ENCODE peak calls at places on chromosome 4, in ten cellular contexts. E is upper lobe of right lung; R is mesendoderm; L is neural progenitor cell; F is GM12864; W is CD8-positive, alpha-beta memory T cell; T is psoas muscle; X is kidney; Y is suprapubic skin; H is lower leg skin. A is an unnamed sample.

GRCh38 chr4:97152159-97152558 is 991.1 kb downstream of the STPG2 start:
- DNase-seq in E (no peak), R (no peak), L (no peak), F (no peak), W (no peak), T (no peak), X (no peak), Y (no peak), H (no peak), A (no peak)

GRCh38 chr4:19944251-19944650 is 307.5 kb upstream of the SLIT2 start:
- DNase-seq in E (no peak), R (no peak), L (no peak), F (no peak), W (no peak), T (no peak), X (no peak), Y (no peak), H (no peak), A (peak; percentile 66)

GRCh38 chr4:123350191-123350544 is 46.4 kb upstream of the SPRY1 start:
- DNase-seq in E (no peak), R (peak; percentile 93), L (peak; percentile 43), F (no peak), W (no peak), T (no peak), X (no peak), Y (no peak), H (no peak), A (peak; percentile 95)

GRCh38 chr4:19675172-19675811 is 576.4 kb upstream of the SLIT2 start:
- DNase-seq in E (no peak), R (no peak), L (no peak), F (no peak), W (no peak), T (no peak), X (no peak), Y (no peak), H (no peak), A (no peak)

GRCh38 chr4:105088110-105088879 is 58.4 kb upstream of the TET2 start:
- DNase-seq in E (no peak), R (peak; percentile 82), L (peak; percentile 7), F (no peak), W (no peak), T (no peak), X (no peak), Y (no peak), H (no peak), A (peak; percentile 89)

GRCh38 chr4:170476351-170476750 is 386.6 kb upstream of the AADAT start:
- DNase-seq in E (no peak), R (no peak), L (no peak), F (no peak), W (no peak), T (no peak), X (no peak), Y (no peak), H (no peak), A (no peak)

GRCh38 chr4:7647932-7648812 is 213.4 kb upstream of the PSAPL1 start:
- DNase-seq in E (peak; percentile 66), R (peak; percentile 69), L (no peak), F (no peak), W (no peak), T (peak; percentile 43), X (peak; percentile 71), Y (no peak), H (no peak), A (no peak)

GRCh38 chr4:87654487-87655044 is 4.5 kb downstream of the DMP1 start:
- DNase-seq in E (no peak), R (peak; percentile 47), L (no peak), F (no peak), W (no peak), T (no peak), X (no peak), Y (no peak), H (no peak), A (no peak)

GRCh38 chr4:147096667-147097604 is 151.3 kb upstream of the TTC29 start:
- DNase-seq in E (no peak), R (peak; percentile 55), L (peak; percentile 60), F (no peak), W (no peak), T (no peak), X (no peak), Y (no peak), H (no peak), A (peak; percentile 68)

GRCh38 chr4:147094228-147094627 is 148.6 kb upstream of the TTC29 start:
- DNase-seq in E (no peak), R (peak; percentile 20), L (no peak), F (no peak), W (no peak), T (no peak), X (no peak), Y (no peak), H (no peak), A (no peak)

GRCh38 chr4:147088141-147088540 is 142.5 kb upstream of the TTC29 start:
- DNase-seq in E (no peak), R (no peak), L (no peak), F (no peak), W (no peak), T (no peak), X (no peak), Y (no peak), H (no peak), A (no peak)

GRCh38 chr4:147090486-147090885 is 144.8 kb upstream of the TTC29 start:
- DNase-seq in E (no peak), R (no peak), L (no peak), F (no peak), W (no peak), T (no peak), X (no peak), Y (no peak), H (no peak), A (peak; percentile 59)

GRCh38 chr4:147093206-147093605 is 147.5 kb upstream of the TTC29 start:
- DNase-seq in E (no peak), R (no peak), L (no peak), F (no peak), W (no peak), T (no peak), X (no peak), Y (no peak), H (no peak), A (no peak)
- H3K4me3 ChIP-seq in E (no peak overlapping the region), R (no peak overlapping the region), L (no peak overlapping the region), F (no peak overlapping the region), W (no peak overlapping the region), T (no peak overlapping the region), X (no peak overlapping the region), Y (no peak overlapping the region), H (no peak overlapping the region), A (no peak overlapping the region)

GRCh38 chr4:73410916-73411730 is 7.0 kb downstream of the ALB start:
- DNase-seq in E (no peak), R (no peak), L (no peak), F (no peak), W (no peak), T (no peak), X (no peak), Y (no peak), H (no peak), A (no peak)

GRCh38 chr4:73411731-73412414 is 7.8 kb downstream of the ALB start:
- DNase-seq in E (no peak), R (no peak), L (no peak), F (no peak), W (no peak), T (no peak), X (no peak), Y (no peak), H (no peak), A (no peak)

GRCh38 chr4:73415807-73416238 is 11.7 kb downstream of the ALB start:
- DNase-seq in E (no peak), R (no peak), L (no peak), F (no peak), W (no peak), T (no peak), X (no peak), Y (no peak), H (no peak), A (no peak)

GRCh38 chr4:73414936-73415271 is 10.8 kb downstream of the ALB start:
- DNase-seq in E (no peak), R (no peak), L (no peak), F (no peak), W (no peak), T (no peak), X (no peak), Y (no peak), H (no peak), A (peak; percentile 7)

DNA sequence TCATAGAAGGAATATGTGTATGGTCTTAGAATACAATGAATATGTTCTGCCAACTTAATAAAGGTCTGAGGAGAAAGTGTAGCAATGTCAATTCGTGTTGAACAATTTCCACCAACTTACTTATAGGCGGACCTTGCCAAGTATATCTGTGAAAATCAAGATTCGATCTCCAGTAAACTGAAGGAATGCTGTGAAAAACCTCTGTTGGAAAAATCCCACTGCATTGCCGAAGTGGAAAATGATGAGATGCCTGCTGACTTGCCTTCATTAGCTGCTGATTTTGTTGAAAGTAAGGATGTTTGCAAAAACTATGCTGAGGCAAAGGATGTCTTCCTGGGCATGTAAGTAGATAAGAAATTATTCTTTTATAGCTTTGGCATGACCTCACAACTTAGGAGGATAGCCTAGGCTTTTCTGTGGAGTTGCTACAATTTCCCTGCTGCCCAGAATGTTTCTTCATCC is 9.2 kb downstream of the ALB start:
- DNase-seq in E (no peak), R (no peak), L (no peak), F (no peak), W (no peak), T (no peak), X (no peak), Y (no peak), H (no peak), A (no peak)
- H3K4me3 ChIP-seq in E (no peak overlapping the region), R (no peak overlapping the region), L (no peak overlapping the region), F (no peak overlapping the region), W (no peak overlapping the region), T (no peak overlapping the region), X (peak overlapping the region; percentile 43), Y (no peak overlapping the region), H (no peak overlapping the region), A (no peak overlapping the region)

DNA sequence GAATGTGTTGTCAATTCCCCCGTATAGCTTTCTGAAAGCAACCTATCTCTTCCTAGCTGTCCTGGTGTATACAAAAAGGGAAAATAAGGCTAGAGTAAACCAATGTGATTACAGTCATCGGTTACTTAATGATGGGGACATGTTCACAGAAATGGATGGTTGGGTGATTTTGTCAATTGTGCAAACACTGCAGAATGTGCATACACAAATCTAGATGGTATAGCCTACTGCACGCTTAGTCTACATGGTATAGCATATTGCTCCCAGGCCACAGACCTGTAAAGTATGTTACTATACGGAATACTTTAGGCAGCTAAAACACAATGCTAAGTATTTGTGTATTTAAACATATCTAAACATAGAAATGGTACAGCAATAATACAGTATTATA is 5.1 kb downstream of the DTHD1 start:
- DNase-seq in E (no peak), R (no peak), L (no peak), F (no peak), W (no peak), T (no peak), X (no peak), Y (no peak), H (no peak), A (no peak)
- H3K4me3 ChIP-seq in E (no peak overlapping the region), R (no peak overlapping the region), L (no peak overlapping the region), F (no peak overlapping the region), W (peak overlapping the region; percentile 21), T (no peak overlapping the region), X (no peak overlapping the region), Y (no peak overlapping the region), H (no peak overlapping the region), A (no peak overlapping the region)

GRCh38 chr4:45347056-45347455 is 620.7 kb upstream of the GNPDA2 start:
- DNase-seq in E (no peak), R (no peak), L (no peak), F (no peak), W (no peak), T (no peak), X (no peak), Y (no peak), H (no peak), A (no peak)

GRCh38 chr4:45350438-45350837 is 624.1 kb upstream of the GNPDA2 start:
- DNase-seq in E (no peak), R (no peak), L (no peak), F (no peak), W (no peak), T (no peak), X (no peak), Y (no peak), H (no peak), A (no peak)

GRCh38 chr4:45345551-45345950 is 619.2 kb upstream of the GNPDA2 start:
- DNase-seq in E (no peak), R (no peak), L (no peak), F (no peak), W (no peak), T (no peak), X (no peak), Y (no peak), H (no peak), A (no peak)

GRCh38 chr4:45349859-45350258 is 623.5 kb upstream of the GNPDA2 start:
- DNase-seq in E (no peak), R (no peak), L (no peak), F (no peak), W (no peak), T (no peak), X (no peak), Y (no peak), H (no peak), A (no peak)
- H3K4me3 ChIP-seq in E (no peak overlapping the region), R (no peak overlapping the region), L (no peak overlapping the region), F (no peak overlapping the region), W (no peak overlapping the region), T (no peak overlapping the region), X (no peak overlapping the region), Y (no peak overlapping the region), H (no peak overlapping the region), A (no peak overlapping the region)